ENCODE peak calls at places on chromosomes 6 and 20, in five cellular contexts. E is SK-N-SH, M is HCT116, A is HepG2, B is GM12878. V is an unnamed sample.
A peak's percentile ranks its signal among the peaks of the same experiment; 100 is the strongest.

GRCh38 chr6:95185874-95186273 is 391.5 kb upstream of the MANEA start:
- DNase-seq in E (no peak), M (no peak), A (no peak), B (no peak), V (peak; percentile 3)

GRCh38 chr20:23298926-23299672 is 51.5 kb upstream of the NXT1 start:
- DNase-seq in E (no peak), M (no peak), A (no peak), B (no peak), V (no peak)

GRCh38 chr6:138397128-138397814 is 6.8 kb upstream of the HEBP2 start:
- DNase-seq in E (no peak), M (no peak), A (no peak), B (no peak), V (no peak)

GRCh38 chr20:23235173-23236027 is 115.2 kb upstream of the NXT1 start:
- DNase-seq in E (peak; percentile 44), M (peak; percentile 52), A (peak; percentile 50), B (no peak), V (peak; percentile 11)

GRCh38 chr6:157323114-157323923 is at the start of gene TMEM242:
- DNase-seq in E (peak; percentile 89), M (peak; percentile 92), A (peak; percentile 89), B (peak; percentile 74), V (peak; percentile 35)

GRCh38 chr6:30830438-30830837 is 53.9 kb upstream of the DDR1 start:
- DNase-seq in E (no peak), M (no peak), A (no peak), B (no peak), V (no peak)

GRCh38 chr6:43302126-43302525 is 4.1 kb downstream of the SLC22A7 start:
- DNase-seq in E (no peak), M (no peak), A (no peak), B (no peak), V (no peak)

GRCh38 chr6:154909821-154910220 is 85.3 kb upstream of the TIAM2 start:
- DNase-seq in E (no peak), M (no peak), A (no peak), B (no peak), V (no peak)

GRCh38 chr6:72733045-72733444 is 111.2 kb downstream of the KCNQ5 start:
- DNase-seq in E (no peak), M (no peak), A (no peak), B (no peak), V (no peak)

GRCh38 chr6:116278853-116279231 is 888 bp downstream of the TSPYL1 start:
- DNase-seq in E (peak; percentile 44), M (no peak), A (peak; percentile 15), B (no peak), V (no peak)

GRCh38 chr6:44642870-44643522 is 255.5 kb downstream of the CDC5L start:
- DNase-seq in E (no peak), M (no peak), A (no peak), B (no peak), V (no peak)

DNA sequence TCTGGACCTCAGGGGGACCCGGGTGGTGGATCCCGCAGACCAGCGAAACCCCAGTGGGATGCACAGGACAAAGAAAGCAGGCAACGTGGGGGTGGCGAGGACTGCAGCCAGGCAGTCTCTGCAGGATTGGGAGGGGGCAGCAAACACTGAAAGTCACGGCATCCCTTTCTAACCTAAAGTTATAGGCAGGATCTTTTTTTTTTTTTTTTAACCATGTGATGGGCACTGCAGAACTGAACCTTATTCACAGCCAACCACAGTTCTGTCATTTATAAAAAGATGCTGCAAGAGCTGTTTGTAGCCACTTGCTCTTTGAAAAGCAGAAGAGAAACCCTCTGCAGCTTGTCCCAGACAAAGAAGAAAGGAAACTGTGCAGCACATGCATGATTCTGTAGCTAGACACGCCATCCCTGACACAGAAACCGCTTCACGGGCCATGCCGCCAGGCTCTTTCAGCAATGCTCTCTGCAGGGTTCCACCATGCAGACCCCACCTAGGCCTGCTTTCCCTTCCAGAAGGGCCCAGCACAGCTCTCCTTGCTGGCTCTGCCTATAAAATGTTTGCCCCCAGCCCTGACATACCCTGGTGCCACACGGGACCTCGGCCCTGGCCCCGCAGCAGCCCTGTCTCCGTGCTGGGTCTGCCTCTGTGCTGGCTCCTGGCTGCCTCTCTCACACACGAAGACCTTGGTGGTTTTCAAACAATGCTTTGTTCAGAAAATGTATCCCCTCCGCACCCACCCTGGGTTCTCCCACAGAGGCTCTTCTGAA is 70.8 kb downstream of the PYGB start:
- DNase-seq in E (no peak), M (no peak), A (no peak), B (peak; percentile 88), V (no peak)
- TF ChIP-seq JUND in E (no peak), M (no peak), A (no peak), B (peak; percentile 26), V (no peak)

GRCh38 chr6:147614501-147614900 is 106.0 kb downstream of the SAMD5 start:
- DNase-seq in E (no peak), M (no peak), A (no peak), B (no peak), V (no peak)
- TF ChIP-seq JUND in E (no peak), M (no peak), A (no peak), B (no peak), V (no peak)

DNA sequence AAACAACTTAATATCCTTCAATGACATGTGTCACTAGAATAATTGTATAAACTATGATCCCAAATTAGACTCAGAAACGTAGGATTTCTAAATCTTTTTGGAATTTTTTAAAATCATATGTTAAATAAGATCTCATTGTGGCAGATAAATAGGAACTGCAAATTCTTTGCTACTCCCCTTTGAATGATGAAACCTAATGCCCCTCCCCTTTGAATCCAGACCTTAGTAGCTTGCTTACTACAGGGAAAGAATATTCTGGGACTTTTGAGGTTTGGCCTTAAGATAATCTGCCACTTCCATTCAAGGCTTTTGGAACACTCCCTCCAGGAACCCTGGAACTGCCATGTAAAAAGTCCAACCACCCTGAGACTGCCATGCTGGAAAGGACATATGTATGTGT is 7.2 kb downstream of the TDP2 start:
- DNase-seq in E (no peak), M (no peak), A (no peak), B (no peak), V (no peak)
- TF ChIP-seq JUND in E (no peak), M (no peak), A (no peak), B (no peak), V (no peak)

GRCh38 chr6:113461153-113461897 is 395.8 kb upstream of the MARCKS start:
- DNase-seq in E (no peak), M (no peak), A (peak; percentile 9), B (no peak), V (no peak)

GRCh38 chr6:113466526-113466925 is 390.6 kb upstream of the MARCKS start:
- DNase-seq in E (no peak), M (no peak), A (no peak), B (no peak), V (no peak)

GRCh38 chr6:113464536-113464935 is 392.6 kb upstream of the MARCKS start:
- DNase-seq in E (no peak), M (no peak), A (no peak), B (no peak), V (no peak)

GRCh38 chr6:113464959-113465358 is 392.2 kb upstream of the MARCKS start:
- DNase-seq in E (no peak), M (peak; percentile 42), A (no peak), B (no peak), V (no peak)
- TF ChIP-seq JUND in E (peak; percentile 72), M (peak; percentile 81), A (no peak), B (no peak), V (no peak)

DNA sequence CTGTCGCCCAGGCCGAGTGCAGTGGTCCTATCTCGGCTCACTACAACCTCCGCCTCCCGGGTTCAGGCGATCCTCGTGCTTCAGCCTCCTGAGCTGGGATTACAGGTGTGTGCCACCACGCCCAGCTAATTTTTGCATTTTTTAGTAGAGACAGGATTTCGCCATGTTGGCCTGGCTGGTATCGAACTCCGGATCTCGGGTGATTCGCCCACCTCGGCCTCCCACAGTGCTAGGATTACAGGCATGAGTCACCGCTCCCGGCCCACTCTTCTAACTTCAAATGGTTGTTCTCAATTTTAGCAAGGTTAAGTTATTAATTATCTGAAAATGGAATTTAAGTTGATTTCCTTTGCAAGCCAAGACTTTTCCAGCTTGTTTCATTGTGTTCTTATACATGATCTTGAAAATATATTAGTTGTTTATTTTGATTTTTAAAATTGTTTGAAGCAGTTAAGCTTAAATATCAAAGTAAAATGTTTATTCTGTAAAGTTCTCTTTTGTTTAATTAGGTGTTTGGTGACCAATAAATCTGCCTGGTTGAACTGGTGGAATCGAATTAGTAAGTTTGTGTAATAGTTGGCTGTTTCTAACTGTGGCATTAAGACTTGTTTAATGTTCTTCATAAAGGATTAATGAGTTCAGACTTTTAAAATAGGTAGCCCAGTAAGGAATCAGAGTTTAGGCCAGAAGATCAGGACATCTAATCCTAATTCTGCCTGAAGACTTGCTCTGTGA is 2.3 kb downstream of the PM20D2 start:
- DNase-seq in E (no peak), M (peak; percentile 12), A (no peak), B (no peak), V (no peak)
- TF ChIP-seq JUND in E (peak; percentile 36), M (peak; percentile 9), A (no peak), B (no peak), V (no peak)

GRCh38 chr6:35165630-35166071 is 24.5 kb upstream of the TCP11 start:
- DNase-seq in E (no peak), M (no peak), A (peak; percentile 52), B (peak; percentile 15), V (peak; percentile 81)
- TF ChIP-seq JUND in E (no peak), M (no peak), A (no peak), B (no peak), V (peak; percentile 23)

GRCh38 chr6:53100561-53100960 is 35.4 kb downstream of the FBXO9 start:
- DNase-seq in E (no peak), M (no peak), A (no peak), B (no peak), V (no peak)

GRCh38 chr6:53107091-53107490 is 41.5 kb downstream of the GCM1 start:
- DNase-seq in E (no peak), M (no peak), A (no peak), B (no peak), V (no peak)

GRCh38 chr6:53101006-53101405 is 35.8 kb downstream of the FBXO9 start:
- DNase-seq in E (no peak), M (no peak), A (no peak), B (no peak), V (no peak)

GRCh38 chr6:53104916-53105315 is 39.7 kb downstream of the FBXO9 start:
- DNase-seq in E (no peak), M (no peak), A (no peak), B (no peak), V (no peak)

GRCh38 chr6:53103993-53104675 is 38.9 kb downstream of the FBXO9 start:
- DNase-seq in E (no peak), M (no peak), A (peak; percentile 74), B (no peak), V (no peak)
- TF ChIP-seq JUND in E (no peak), M (no peak), A (no peak), B (no peak), V (no peak)

V was measured in T47D.